ENCODE peak calls at places on chromosomes 6 and 20, in four cellular contexts. N is astrocyte of the cerebellum; K is NCI-H69; D is CD8-positive, alpha-beta memory T cell. U is an unnamed sample.

GRCh38 chr20:46333136-46333991 is 25.1 kb upstream of the CDH22 start:
- DNase-seq in N (no peak), K (peak; percentile 77), D (no peak), U (no peak)

GRCh38 chr20:5945963-5946362 is 4.4 kb downstream of the TRMT6 start:
- DNase-seq in N (peak; percentile 36), K (no peak), D (no peak), U (peak; percentile 70)

GRCh38 chr6:43171284-43172126 is 436 bp downstream of the SRF start:
- DNase-seq in N (no peak), K (peak; percentile 65), D (peak; percentile 18), U (no peak)

GRCh38 chr6:132993738-132994137 is 179.4 kb downstream of the RPS12 start:
- DNase-seq in N (no peak), K (no peak), D (no peak), U (no peak)

GRCh38 chr6:7204726-7205125 is 97.0 kb downstream of the RREB1 start:
- DNase-seq in N (peak; percentile 20), K (no peak), D (no peak), U (no peak)

GRCh38 chr6:22322103-22322882 is 25.5 kb upstream of the PRL start:
- DNase-seq in N (no peak), K (peak; percentile 69), D (no peak), U (no peak)

GRCh38 chr6:99810942-99811633 is 182.9 kb downstream of the MCHR2 start:
- DNase-seq in N (no peak), K (no peak), D (no peak), U (peak; percentile 55)

GRCh38 chr6:63348836-63349235 is 29.1 kb upstream of the LGSN start:
- DNase-seq in N (no peak), K (no peak), D (no peak), U (peak; percentile 51)

GRCh38 chr6:28769626-28770402 is 154.0 kb downstream of the TRIM27 start:
- DNase-seq in N (no peak), K (peak; percentile 8), D (no peak), U (no peak)

GRCh38 chr20:1618954-1619550 is 757 bp downstream of the SIRPB1 start:
- DNase-seq in N (no peak), K (no peak), D (no peak), U (no peak)

GRCh38 chr20:5947276-5947675 is 3.1 kb downstream of the TRMT6 start:
- DNase-seq in N (no peak), K (no peak), D (no peak), U (no peak)

GRCh38 chr6:43921039-43921438 is 151.0 kb downstream of the VEGFA start:
- DNase-seq in N (no peak), K (peak; percentile 46), D (no peak), U (no peak)

GRCh38 chr6:76682842-76683241 is 610.4 kb upstream of the IMPG1 start:
- DNase-seq in N (no peak), K (peak; percentile 2), D (no peak), U (no peak)

GRCh38 chr6:133606833-133607232 is 282.1 kb upstream of the TCF21 start:
- DNase-seq in N (no peak), K (no peak), D (no peak), U (no peak)

GRCh38 chr6:30481213-30481964 is 7.9 kb upstream of the HLA-E start:
- DNase-seq in N (no peak), K (no peak), D (no peak), U (no peak)

GRCh38 chr6:11875325-11876109 is 96.9 kb upstream of the ADTRP start:
- DNase-seq in N (no peak), K (no peak), D (no peak), U (no peak)

GRCh38 chr6:81909981-81910910 is 157.8 kb upstream of the TENT5A start:
- DNase-seq in N (no peak), K (no peak), D (no peak), U (no peak)

GRCh38 chr20:2387180-2387577 is 6.5 kb downstream of the TGM6 start:
- DNase-seq in N (no peak), K (peak; percentile 80), D (no peak), U (no peak)

GRCh38 chr20:11432407-11432806 is 485.3 kb upstream of the BTBD3 start:
- DNase-seq in N (peak; percentile 78), K (no peak), D (no peak), U (peak; percentile 93)

GRCh38 chr6:170456886-170457698 is 96.0 kb downstream of the PSMB1 start:
- DNase-seq in N (peak; percentile 35), K (peak; percentile 19), D (no peak), U (no peak)

GRCh38 chr6:37381579-37381978 is 27.8 kb downstream of the RNF8 start:
- DNase-seq in N (peak; percentile 47), K (peak; percentile 87), D (no peak), U (peak; percentile 45)

GRCh38 chr20:62367483-62368302 is 581 bp upstream of the LAMA5 start:
- DNase-seq in N (no peak), K (peak; percentile 64), D (no peak), U (no peak)

GRCh38 chr6:47484616-47485015 is 7.0 kb downstream of the CD2AP start:
- DNase-seq in N (peak; percentile 90), K (peak; percentile 25), D (no peak), U (peak; percentile 95)

GRCh38 chr6:40340196-40340595 is 247.0 kb downstream of the LRFN2 start:
- DNase-seq in N (no peak), K (no peak), D (no peak), U (no peak)

GRCh38 chr6:17820055-17820454 is 113.3 kb upstream of the NUP153 start:
- DNase-seq in N (no peak), K (peak; percentile 61), D (no peak), U (no peak)

GRCh38 chr6:137216875-137217553 is 2.2 kb downstream of the IFNGR1 start:
- DNase-seq in N (no peak), K (peak; percentile 29), D (no peak), U (peak; percentile 93)

U was measured in foreskin keratinocyte.